ENCODE peak calls at places on chromosome 1, in five cellular contexts. O, V, F, P and Y are unnamed samples.

GRCh38 chr1:205356424-205357151 is at the start of gene KLHDC8A:
- DNase-seq in P (no peak), O (peak; percentile 78), F (no peak), V (no peak), Y (no peak)

GRCh38 chr1:206685256-206685748 is 597 bp downstream of the MAPKAPK2 start:
- DNase-seq in O (peak; percentile 70), P (peak; percentile 57), F (peak; percentile 34), V (no peak), Y (peak; percentile 48)

GRCh38 chr1:15402809-15403450 is 6.8 kb upstream of the EFHD2 start:
- DNase-seq in O (no peak), F (no peak), P (no peak), V (no peak), Y (no peak)

GRCh38 chr1:62530516-62531154 is 66.7 kb upstream of the ANGPTL3 start:
- DNase-seq in P (peak; percentile 60), F (peak; percentile 45), V (peak; percentile 35), O (no peak), Y (no peak)

GRCh38 chr1:38009088-38009840 is 3.3 kb upstream of the UTP11 start:
- DNase-seq in V (no peak), F (peak; percentile 89), P (peak; percentile 86), O (peak; percentile 11), Y (peak; percentile 78)

GRCh38 chr1:60825593-60825992 is 256.8 kb upstream of the NFIA start:
- DNase-seq in V (no peak), P (no peak), O (no peak), F (no peak), Y (no peak)

GRCh38 chr1:26788836-26789611 is 1.3 kb downstream of the PIGV start:
- DNase-seq in P (peak; percentile 92), F (peak; percentile 85), V (peak; percentile 80), O (peak; percentile 85), Y (peak; percentile 87)

GRCh38 chr1:224637510-224637909 is 21.4 kb downstream of the CNIH3 start:
- DNase-seq in F (peak; percentile 97), O (no peak), V (no peak), P (peak; percentile 97), Y (peak; percentile 100)

GRCh38 chr1:201450721-201451291 is 18.2 kb downstream of the PHLDA3 start:
- DNase-seq in O (peak; percentile 83), P (peak; percentile 72), V (peak; percentile 51), F (peak; percentile 64), Y (peak; percentile 69)

GRCh38 chr1:232868793-232869491 is 63.7 kb downstream of the MAP10 start:
- DNase-seq in V (peak; percentile 57), F (peak; percentile 95), O (peak; percentile 18), P (peak; percentile 75), Y (peak; percentile 100)